ENCODE peak calls at places on chromosomes 16 and 17, in four cellular contexts. C, O, K and R are unnamed samples.
A peak's percentile ranks its signal among the peaks of the same experiment; 100 is the strongest.

GRCh38 chr17:31448467-31449077 is 57.1 kb downstream of the RAB11FIP4 start:
- DNase-seq in K (no peak), O (no peak), C (peak; percentile 40), R (no peak)

GRCh38 chr16:50099957-50100648 is 34.3 kb downstream of the HEATR3 start:
- DNase-seq in K (no peak), C (no peak), O (no peak), R (no peak)

GRCh38 chr16:47017636-47018035 is 44.2 kb upstream of the DNAJA2 start:
- DNase-seq in C (no peak), O (no peak), K (no peak), R (no peak)

GRCh38 chr16:89722392-89723278 is 1.3 kb downstream of the ZNF276 start:
- DNase-seq in K (no peak), C (peak; percentile 58), O (peak; percentile 86), R (no peak)

GRCh38 chr16:88530858-88531203 is 39.4 kb upstream of the ZC3H18 start:
- DNase-seq in C (no peak), O (no peak), K (no peak), R (no peak)

GRCh38 chr16:16861546-16861945 is 482.6 kb downstream of the NPIPA7 start:
- DNase-seq in O (no peak), K (peak; percentile 18), C (peak; percentile 19), R (peak; percentile 72)

GRCh38 chr16:84891149-84891795 is 71.5 kb downstream of the CRISPLD2 start:
- DNase-seq in C (no peak), O (peak; percentile 53), K (no peak), R (no peak)

GRCh38 chr17:64441772-64442549 is 7.0 kb upstream of the MILR1 start:
- DNase-seq in K (no peak), C (peak; percentile 87), O (no peak), R (no peak)

GRCh38 chr16:3364774-3365427 is 9.2 kb downstream of the OR2C1 start:
- DNase-seq in O (peak; percentile 92), K (peak; percentile 65), C (peak; percentile 99), R (no peak)

GRCh38 chr17:46063239-46063638 is 64.2 kb downstream of the STH start:
- DNase-seq in K (no peak), C (peak; percentile 71), O (no peak), R (no peak)

GRCh38 chr17:21301593-21302550 is 17.4 kb downstream of the MAP2K3 start:
- DNase-seq in K (no peak), O (peak; percentile 57), C (no peak), R (no peak)

GRCh38 chr17:2736956-2737355 is 12.5 kb downstream of the CCDC92B start:
- DNase-seq in K (no peak), C (no peak), O (no peak), R (no peak)

GRCh38 chr17:79072544-79072943 is 2.1 kb upstream of the ENGASE start:
- DNase-seq in O (no peak), C (no peak), K (no peak), R (no peak)

GRCh38 chr16:85955566-85955965 is 56.6 kb downstream of the IRF8 start:
- DNase-seq in K (peak; percentile 46), O (no peak), C (no peak), R (no peak)

GRCh38 chr17:48615212-48615962 is at the start of gene HOXB8:
- DNase-seq in K (no peak), O (no peak), C (no peak), R (no peak)

GRCh38 chr17:42348104-42348503 is 40.1 kb downstream of the STAT3 start:
- DNase-seq in O (no peak), K (no peak), C (no peak), R (no peak)

GRCh38 chr17:633641-634091 is 81.0 kb downstream of the VPS53 start:
- DNase-seq in O (no peak), K (no peak), C (peak; percentile 60), R (no peak)

GRCh38 chr17:31686495-31686894 is 172.5 kb downstream of the COPRS start:
- DNase-seq in K (no peak), C (no peak), O (no peak), R (no peak)

GRCh38 chr16:3157229-3158013 is 22.6 kb downstream of the ZNF213 start:
- DNase-seq in O (peak; percentile 72), C (peak; percentile 88), K (no peak), R (peak; percentile 74)

GRCh38 chr16:75420987-75421819 is 12.1 kb downstream of the CFDP1 start:
- DNase-seq in O (peak; percentile 91), K (no peak), C (peak; percentile 69), R (peak; percentile 57)

GRCh38 chr17:31310260-31310659 is 3.6 kb downstream of the EVI2B start:
- DNase-seq in K (no peak), C (no peak), O (no peak), R (no peak)

GRCh38 chr16:4850211-4850610 is 2.9 kb downstream of the UBN1 start:
- DNase-seq in O (no peak), C (peak; percentile 47), K (no peak), R (no peak)

GRCh38 chr16:84095466-84095865 is 21.3 kb downstream of the MBTPS1 start:
- DNase-seq in O (no peak), C (no peak), K (no peak), R (no peak)

GRCh38 chr16:80317132-80318098 is 223.4 kb upstream of the DYNLRB2 start:
- DNase-seq in C (no peak), O (no peak), K (no peak), R (no peak)

GRCh38 chr16:66025751-66026150 is 340.7 kb upstream of the CDH5 start:
- DNase-seq in C (no peak), K (no peak), O (no peak), R (no peak)

GRCh38 chr16:88803264-88803987 is at the start of gene CDT1:
- DNase-seq in K (peak; percentile 88), C (peak; percentile 74), O (peak; percentile 95), R (peak; percentile 91)

GRCh38 chr16:4647661-4647965 is 23.0 kb downstream of the MGRN1 start:
- DNase-seq in K (no peak), C (no peak), O (no peak), R (no peak)

GRCh38 chr16:67594956-67595355 is 32.6 kb downstream of the CTCF start:
- DNase-seq in O (no peak), K (no peak), C (peak; percentile 18), R (no peak)

GRCh38 chr16:25374556-25374955 is 116.9 kb upstream of the ZKSCAN2 start:
- DNase-seq in O (no peak), C (no peak), K (no peak), R (no peak)

GRCh38 chr17:35510031-35510430 is 27.4 kb downstream of the SLFN12L start:
- DNase-seq in C (no peak), K (no peak), O (no peak), R (no peak)

GRCh38 chr17:66975614-66976378 is 11.3 kb downstream of the CACNG4 start:
- DNase-seq in O (no peak), C (no peak), K (no peak), R (no peak)

DNA sequence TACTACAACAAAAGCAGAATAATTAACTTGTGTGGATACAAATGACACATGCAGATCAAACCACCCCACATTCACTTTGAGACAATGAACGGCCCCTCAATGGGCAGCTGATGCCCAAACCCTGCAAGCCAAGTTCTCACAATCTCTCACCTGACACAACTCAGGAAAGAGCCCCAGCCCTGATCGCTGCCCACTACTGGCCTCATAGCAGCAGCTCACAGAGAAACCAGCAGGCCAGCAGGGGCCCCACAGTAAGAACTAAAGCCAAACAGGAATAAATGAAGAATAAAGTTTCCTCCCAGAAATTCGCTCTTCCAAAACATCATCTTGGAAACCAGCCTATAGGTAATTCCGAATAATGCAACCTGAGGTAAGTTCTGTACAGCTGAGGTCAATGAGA is 7.7 kb downstream of the AKTIP start:
- DNase-seq in K (no peak), C (no peak), O (no peak), R (no peak)
- TF ChIP-seq CTCF in K (no peak), C (peak; percentile 9), O (no peak), R (no peak)

DNA sequence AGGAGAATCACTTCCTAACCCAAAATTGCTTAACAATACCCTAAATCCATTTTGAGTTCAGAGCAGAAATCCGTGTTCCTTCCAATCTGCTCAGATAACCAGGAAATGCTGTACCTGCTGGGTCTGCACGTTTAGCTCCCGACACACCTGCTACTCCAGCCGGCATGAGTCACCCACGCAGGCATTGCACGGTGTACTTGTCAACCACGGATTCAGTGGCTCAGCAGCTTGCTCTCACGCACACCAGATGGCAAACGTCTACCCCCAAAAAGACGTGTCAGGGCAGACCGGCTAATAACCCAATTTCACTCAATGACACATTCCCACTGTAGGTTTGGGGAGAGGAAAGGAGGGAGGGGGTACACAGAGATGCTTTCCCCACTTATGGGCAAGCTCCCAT is 468.1 kb downstream of the SOX9 start:
- DNase-seq in K (no peak), C (no peak), O (no peak), R (no peak)
- TF ChIP-seq CTCF in K (no peak), C (no peak), O (no peak), R (no peak)

DNA sequence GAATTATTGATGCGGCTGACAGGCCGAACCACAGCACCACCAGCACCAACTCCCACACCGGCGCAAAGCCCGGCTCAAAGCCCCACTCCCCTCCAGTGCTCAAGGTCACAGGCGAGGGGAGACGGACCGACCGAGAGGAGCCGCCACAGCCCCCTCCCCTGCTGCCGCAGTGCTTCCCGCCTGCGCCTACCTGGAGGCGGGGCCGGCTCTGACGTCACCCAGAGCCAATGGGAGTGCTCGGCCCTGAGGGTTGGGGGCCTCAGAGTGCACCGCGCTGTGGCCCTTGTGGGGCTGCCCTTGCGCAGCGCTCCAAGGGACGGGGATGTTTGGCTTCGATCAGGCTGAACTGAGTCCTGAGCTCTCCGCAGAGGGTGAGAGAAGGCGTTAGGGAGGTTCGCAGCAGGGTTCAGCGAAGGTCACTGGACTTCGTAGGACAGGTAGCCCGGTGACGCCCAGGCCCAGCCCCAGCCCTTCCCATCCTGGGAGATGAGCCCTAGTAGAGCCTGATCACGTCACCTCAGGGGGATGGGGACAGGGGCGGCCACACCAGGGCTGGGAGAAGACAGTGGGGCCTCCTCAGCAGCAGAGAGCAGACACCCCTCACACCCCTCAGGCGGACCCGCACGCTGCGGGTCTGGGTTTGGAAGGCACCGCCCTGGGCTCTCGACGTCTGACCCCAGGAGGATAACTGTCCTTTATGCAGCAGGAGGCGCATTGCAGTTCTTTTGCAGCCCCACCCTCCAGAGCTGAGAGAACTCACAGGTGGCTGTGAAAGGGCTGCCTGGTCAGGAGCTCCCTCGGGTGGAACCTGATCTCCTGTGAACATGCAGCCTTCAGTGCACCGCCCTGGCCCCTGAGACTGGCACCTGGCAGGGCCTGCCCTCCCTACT is 1.5 kb downstream of the NDRG4 start:
- DNase-seq in K (peak; percentile 41), C (no peak), O (no peak), R (no peak)
- TF ChIP-seq CTCF in K (no peak), C (no peak), O (no peak), R (no peak)

GRCh38 chr17:56676807-56677206 is 83.3 kb downstream of the NOG start:
- DNase-seq in O (no peak), C (no peak), K (no peak), R (no peak)
- TF ChIP-seq CTCF in O (no peak), C (no peak), K (no peak), R (no peak)

DNA sequence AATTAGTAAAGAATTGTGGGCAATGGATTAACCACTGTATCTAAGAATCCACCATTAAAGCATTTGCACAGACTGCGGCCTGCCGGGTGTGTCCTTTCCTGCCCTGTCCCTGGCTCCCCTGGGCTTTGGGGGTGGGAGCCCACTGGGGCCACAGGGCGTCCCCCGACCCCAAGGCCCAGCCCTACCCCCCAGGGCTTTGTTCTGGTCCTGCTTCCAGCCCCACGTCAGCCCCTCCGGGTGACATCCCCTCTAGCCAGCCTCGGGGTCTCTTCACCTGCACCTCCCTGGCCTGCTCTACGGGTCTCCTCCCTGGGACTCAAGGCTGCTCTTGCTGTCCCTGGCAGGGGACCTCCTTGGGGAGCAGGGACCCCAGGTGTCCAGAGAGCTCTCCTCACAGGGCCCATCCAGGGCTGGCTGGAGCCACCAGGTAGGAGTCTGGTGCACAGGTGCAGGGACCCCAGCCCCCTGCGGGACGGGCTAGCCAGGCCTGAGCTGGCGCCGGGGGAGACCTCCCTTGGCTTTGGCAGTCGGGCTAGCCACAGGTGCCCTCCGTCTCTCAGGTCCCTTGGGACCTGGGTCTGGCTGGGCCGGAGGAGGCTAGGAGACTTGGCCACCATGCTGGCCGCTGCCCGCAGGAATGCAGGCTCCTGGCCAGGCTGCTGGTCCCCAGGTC is 6.4 kb upstream of the BAIAP3 start:
- DNase-seq in O (no peak), K (no peak), C (no peak), R (no peak)
- TF ChIP-seq CTCF in O (no peak), K (no peak), C (no peak), R (no peak)